ENCODE peak calls at places on chromosomes 5 and 9, in four cellular contexts. C is NCI-H1436, M is NCI-H1092, I is ACHN. U is an unnamed sample.

GRCh38 chr5:174427304-174427703 is 297.1 kb upstream of the MSX2 start:
- DNase-seq in I (no peak), C (no peak), M (no peak), U (no peak)

GRCh38 chr5:135131801-135132675 is 98.0 kb upstream of the PITX1 start:
- DNase-seq in I (no peak), M (no peak), C (no peak), U (no peak)

GRCh38 chr5:180607861-180608571 is 16.7 kb upstream of the SCGB3A1 start:
- DNase-seq in C (no peak), M (no peak), I (no peak), U (no peak)

GRCh38 chr5:10981927-10982326 is 220.9 kb upstream of the DAP start:
- DNase-seq in I (no peak), M (no peak), C (no peak), U (no peak)

GRCh38 chr5:153267506-153267905 is 223.0 kb upstream of the GRIA1 start:
- DNase-seq in C (no peak), M (no peak), I (no peak), U (no peak)

GRCh38 chr5:178213748-178214151 is 9.4 kb downstream of the HNRNPAB start:
- DNase-seq in M (no peak), I (no peak), C (no peak), U (no peak)

GRCh38 chr9:135508211-135508820 is 7.8 kb downstream of the MRPS2 start:
- DNase-seq in M (no peak), I (no peak), C (no peak), U (no peak)

GRCh38 chr5:54969856-54970828 is 15.3 kb downstream of the ESM1 start:
- DNase-seq in M (no peak), C (no peak), I (no peak), U (peak; percentile 65)

GRCh38 chr5:180286-180918 is 10.9 kb upstream of the LRRC14B start:
- DNase-seq in C (no peak), M (no peak), I (no peak), U (no peak)

GRCh38 chr9:107487521-107488399 is 1.8 kb downstream of the KLF4 start:
- DNase-seq in I (no peak), C (peak; percentile 67), M (no peak), U (peak; percentile 75)

GRCh38 chr9:135419106-135419505 is 60.5 kb upstream of the PPP1R26 start:
- DNase-seq in I (no peak), C (no peak), M (no peak), U (no peak)

GRCh38 chr5:82918311-82919031 is 158.7 kb downstream of the TMEM167A start:
- DNase-seq in C (no peak), I (no peak), M (no peak), U (peak; percentile 41)

GRCh38 chr9:127899200-127899943 is at the start of gene ST6GALNAC6:
- DNase-seq in I (peak; percentile 75), M (peak; percentile 38), C (peak; percentile 55), U (peak; percentile 62)

GRCh38 chr9:124873664-124874063 is 11.7 kb downstream of the ARPC5L start:
- DNase-seq in M (no peak), C (no peak), I (no peak), U (no peak)

GRCh38 chr9:134064711-134065110 is 3.1 kb downstream of the BRD3 start:
- DNase-seq in C (no peak), I (no peak), M (no peak), U (no peak)

GRCh38 chr5:18802336-18802735 is 1168.1 kb downstream of the TAF11L14 start:
- DNase-seq in I (no peak), M (no peak), C (no peak), U (no peak)

GRCh38 chr5:1830571-1831228 is 29.5 kb downstream of the NDUFS6 start:
- DNase-seq in I (no peak), M (no peak), C (no peak), U (no peak)

GRCh38 chr9:97660345-97660744 is 26.7 kb downstream of the NCBP1 start:
- DNase-seq in M (no peak), I (no peak), C (no peak), U (no peak)

GRCh38 chr5:36691993-36692392 is 85.6 kb downstream of the SLC1A3 start:
- DNase-seq in C (no peak), I (no peak), M (no peak), U (peak; percentile 74)

GRCh38 chr5:157823655-157824054 is 35.3 kb downstream of the CLINT1 start:
- DNase-seq in M (no peak), I (no peak), C (no peak), U (no peak)

GRCh38 chr5:33364406-33364805 is 76.4 kb upstream of the TARS1 start:
- DNase-seq in I (no peak), M (no peak), C (no peak), U (no peak)

GRCh38 chr9:136686794-136687711 is at the start of gene AGPAT2:
- DNase-seq in C (peak; percentile 52), I (no peak), M (peak; percentile 30), U (peak; percentile 32)

GRCh38 chr5:150544606-150545219 is 36.8 kb downstream of the NDST1 start:
- DNase-seq in C (peak; percentile 55), M (no peak), I (peak; percentile 75), U (peak; percentile 53)

GRCh38 chr9:129162901-129163670 is 15.0 kb downstream of the IER5L start:
- DNase-seq in C (no peak), M (no peak), I (no peak), U (no peak)

GRCh38 chr5:7904170-7904569 is 35.2 kb downstream of the MTRR start:
- DNase-seq in M (no peak), I (peak; percentile 65), C (no peak), U (peak; percentile 52)

GRCh38 chr5:32785639-32786216 is 74.6 kb downstream of the NPR3 start:
- DNase-seq in C (no peak), I (no peak), M (no peak), U (peak; percentile 69)

GRCh38 chr5:160339406-160340140 is 27.2 kb upstream of the CCNJL start:
- DNase-seq in C (no peak), I (no peak), M (no peak), U (peak; percentile 14)

GRCh38 chr9:108664309-108665255 is 191.2 kb downstream of the ACTL7B start:
- DNase-seq in M (no peak), I (no peak), C (no peak), U (no peak)

GRCh38 chr5:76717222-76718083 is 1.5 kb downstream of the F2R start:
- DNase-seq in M (no peak), I (no peak), C (no peak), U (peak; percentile 38)

GRCh38 chr9:77085416-77085815 is 66.0 kb downstream of the FOXB2 start:
- DNase-seq in C (no peak), M (no peak), I (no peak), U (no peak)

GRCh38 chr5:15585826-15586591 is 86.0 kb downstream of the FBXL7 start:
- DNase-seq in I (no peak), C (no peak), M (no peak), U (peak; percentile 83)

GRCh38 chr9:131577005-131578000 is 32.0 kb downstream of the PRRT1B start:
- DNase-seq in I (no peak), M (no peak), C (no peak), U (no peak)

GRCh38 chr9:88326936-88327335 is 61.3 kb upstream of the SPIN1 start:
- DNase-seq in M (no peak), C (no peak), I (no peak), U (no peak)

GRCh38 chr5:98772415-98773213 is 849 bp upstream of the RGMB start:
- DNase-seq in I (peak; percentile 88), C (peak; percentile 91), M (peak; percentile 81), U (no peak)

U was measured in fibroblast of the aortic adventitia.